ENCODE peak calls at places on chromosomes 3 and 15, in five cellular contexts. One of them, this sample, is unnamed.
A peak's percentile ranks its signal among the peaks of the same experiment; 100 is the strongest.

GRCh38 chr15:33206366-33206765 is 11.9 kb upstream of the FMN1 start:
- DNase-seq in left lung: no peak
- DNase-seq in CD8-positive, alpha-beta T cell: no peak
- DNase-seq in thyroid gland: no peak
- DNase-seq in Panc1: no peak
- DNase-seq in this sample: no peak

GRCh38 chr15:60933914-60934885 is 294.9 kb downstream of the RORA start:
- DNase-seq in left lung: no peak
- DNase-seq in CD8-positive, alpha-beta T cell: no peak
- DNase-seq in thyroid gland: no peak
- DNase-seq in Panc1: no peak
- DNase-seq in this sample: no peak

GRCh38 chr3:59809750-59810444 is 760.1 kb upstream of the CFAP20DC start:
- DNase-seq in left lung: no peak
- DNase-seq in CD8-positive, alpha-beta T cell: no peak
- DNase-seq in thyroid gland: no peak
- DNase-seq in Panc1: no peak
- DNase-seq in this sample: no peak

GRCh38 chr3:194251891-194252560 is 99.1 kb downstream of the CPN2 start:
- DNase-seq in left lung: no peak
- DNase-seq in CD8-positive, alpha-beta T cell: no peak
- DNase-seq in thyroid gland: peak; percentile 83
- DNase-seq in Panc1: no peak
- DNase-seq in this sample: no peak

GRCh38 chr15:57647071-57647790 is 55.5 kb downstream of the MYZAP start:
- DNase-seq in left lung: no peak
- DNase-seq in CD8-positive, alpha-beta T cell: no peak
- DNase-seq in thyroid gland: no peak
- DNase-seq in Panc1: no peak
- DNase-seq in this sample: no peak

GRCh38 chr3:186121968-186122367 is 13.1 kb upstream of the ETV5 start:
- DNase-seq in left lung: no peak
- DNase-seq in CD8-positive, alpha-beta T cell: no peak
- DNase-seq in thyroid gland: peak; percentile 8
- DNase-seq in Panc1: no peak
- DNase-seq in this sample: no peak

GRCh38 chr3:63864008-63864871 is 573 bp downstream of the ATXN7 start:
- DNase-seq in left lung: peak; percentile 88
- DNase-seq in CD8-positive, alpha-beta T cell: peak; percentile 65
- DNase-seq in thyroid gland: peak; percentile 38
- DNase-seq in Panc1: no peak
- DNase-seq in this sample: no peak

GRCh38 chr3:141963301-141963700 is 86.9 kb downstream of the ATP1B3 start:
- DNase-seq in left lung: no peak
- DNase-seq in CD8-positive, alpha-beta T cell: no peak
- DNase-seq in thyroid gland: no peak
- DNase-seq in Panc1: no peak
- DNase-seq in this sample: peak; percentile 26

GRCh38 chr15:80841537-80841936 is 62.4 kb downstream of the CEMIP start:
- DNase-seq in left lung: no peak
- DNase-seq in CD8-positive, alpha-beta T cell: no peak
- DNase-seq in thyroid gland: no peak
- DNase-seq in Panc1: no peak
- DNase-seq in this sample: no peak

GRCh38 chr3:16884748-16885587 is at the start of gene PLCL2:
- DNase-seq in left lung: peak; percentile 92
- DNase-seq in CD8-positive, alpha-beta T cell: peak; percentile 86
- DNase-seq in thyroid gland: peak; percentile 35
- DNase-seq in Panc1: no peak
- DNase-seq in this sample: no peak

GRCh38 chr15:99431661-99432091 is 134.1 kb upstream of the MEF2A start:
- DNase-seq in left lung: peak; percentile 67
- DNase-seq in CD8-positive, alpha-beta T cell: no peak
- DNase-seq in thyroid gland: no peak
- DNase-seq in Panc1: no peak
- DNase-seq in this sample: no peak

GRCh38 chr3:186128158-186128557 is 19.3 kb upstream of the ETV5 start:
- DNase-seq in left lung: no peak
- DNase-seq in CD8-positive, alpha-beta T cell: no peak
- DNase-seq in thyroid gland: no peak
- DNase-seq in Panc1: no peak
- DNase-seq in this sample: no peak

DNA sequence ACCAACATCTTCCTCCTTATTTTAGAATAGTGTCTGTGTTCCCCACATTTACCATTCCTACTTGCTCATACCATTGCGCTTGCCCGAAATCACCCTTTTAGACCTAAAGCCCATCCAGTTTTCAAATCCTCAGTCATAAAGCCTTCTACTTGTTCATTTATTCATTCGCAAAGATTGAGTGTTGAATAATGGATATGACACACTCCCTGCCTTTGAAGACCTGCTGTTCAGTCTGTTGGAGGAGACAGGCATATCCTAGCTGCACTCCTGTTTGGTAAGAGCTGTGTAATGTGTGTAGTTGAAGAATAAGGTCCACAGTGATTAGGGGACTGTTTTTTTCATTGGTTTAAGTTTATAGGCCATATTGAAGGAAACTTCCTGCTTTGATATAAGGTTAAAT is 1.7 kb downstream of the CNOT10 start:
- DNase-seq in left lung: no peak
- DNase-seq in CD8-positive, alpha-beta T cell: no peak
- DNase-seq in thyroid gland: no peak
- DNase-seq in Panc1: no peak
- DNase-seq in this sample: no peak
- H3K36me3 ChIP-seq in left lung: no peaks in the 10 kb centered on the region
- H3K36me3 ChIP-seq in CD8-positive, alpha-beta T cell: no peaks in the 10 kb centered on the region
- H3K36me3 ChIP-seq in thyroid gland: no peaks in the 10 kb centered on the region
- H3K36me3 ChIP-seq in Panc1: no peaks in the 10 kb centered on the region
- H3K36me3 ChIP-seq in this sample: no peaks in the 10 kb centered on the region

GRCh38 chr3:40022267-40022827 is 212.9 kb downstream of the MYRIP start:
- DNase-seq in left lung: no peak
- DNase-seq in CD8-positive, alpha-beta T cell: no peak
- DNase-seq in thyroid gland: no peak
- DNase-seq in Panc1: no peak
- DNase-seq in this sample: no peak

GRCh38 chr3:40018369-40018768 is 209.0 kb downstream of the MYRIP start:
- DNase-seq in left lung: no peak
- DNase-seq in CD8-positive, alpha-beta T cell: no peak
- DNase-seq in thyroid gland: no peak
- DNase-seq in Panc1: no peak
- DNase-seq in this sample: no peak

GRCh38 chr3:40019371-40019770 is 210.0 kb downstream of the MYRIP start:
- DNase-seq in left lung: no peak
- DNase-seq in CD8-positive, alpha-beta T cell: no peak
- DNase-seq in thyroid gland: no peak
- DNase-seq in Panc1: no peak
- DNase-seq in this sample: no peak

GRCh38 chr3:40021338-40021737 is 211.9 kb downstream of the MYRIP start:
- DNase-seq in left lung: no peak
- DNase-seq in CD8-positive, alpha-beta T cell: no peak
- DNase-seq in thyroid gland: no peak
- DNase-seq in Panc1: no peak
- DNase-seq in this sample: no peak

GRCh38 chr3:40020689-40021088 is 211.3 kb downstream of the MYRIP start:
- DNase-seq in left lung: no peak
- DNase-seq in CD8-positive, alpha-beta T cell: no peak
- DNase-seq in thyroid gland: no peak
- DNase-seq in Panc1: no peak
- DNase-seq in this sample: no peak
- H3K36me3 ChIP-seq in left lung: no peaks in the 10 kb centered on the region
- H3K36me3 ChIP-seq in CD8-positive, alpha-beta T cell: no peaks in the 10 kb centered on the region
- H3K36me3 ChIP-seq in thyroid gland: no peaks in the 10 kb centered on the region
- H3K36me3 ChIP-seq in Panc1: no peaks in the 10 kb centered on the region
- H3K36me3 ChIP-seq in this sample: no peaks in the 10 kb centered on the region

GRCh38 chr3:37287776-37288175 is 113.4 kb upstream of the LRRFIP2 start:
- DNase-seq in left lung: no peak
- DNase-seq in CD8-positive, alpha-beta T cell: no peak
- DNase-seq in thyroid gland: no peak
- DNase-seq in Panc1: no peak
- DNase-seq in this sample: no peak

GRCh38 chr3:37290551-37290950 is 116.2 kb upstream of the LRRFIP2 start:
- DNase-seq in left lung: no peak
- DNase-seq in CD8-positive, alpha-beta T cell: no peak
- DNase-seq in thyroid gland: no peak
- DNase-seq in Panc1: no peak
- DNase-seq in this sample: no peak

GRCh38 chr3:37295925-37296324 is 121.5 kb upstream of the LRRFIP2 start:
- DNase-seq in left lung: no peak
- DNase-seq in CD8-positive, alpha-beta T cell: no peak
- DNase-seq in thyroid gland: no peak
- DNase-seq in Panc1: no peak
- DNase-seq in this sample: no peak

GRCh38 chr3:37293646-37294045 is 119.3 kb upstream of the LRRFIP2 start:
- DNase-seq in left lung: no peak
- DNase-seq in CD8-positive, alpha-beta T cell: no peak
- DNase-seq in thyroid gland: no peak
- DNase-seq in Panc1: no peak
- DNase-seq in this sample: no peak

GRCh38 chr3:37291275-37291700 is 116.9 kb upstream of the LRRFIP2 start:
- DNase-seq in left lung: no peak
- DNase-seq in CD8-positive, alpha-beta T cell: no peak
- DNase-seq in thyroid gland: no peak
- DNase-seq in Panc1: peak; percentile 22
- DNase-seq in this sample: no peak
- H3K36me3 ChIP-seq in left lung: peaks cover 70% of the 10 kb centered on the region
- H3K36me3 ChIP-seq in CD8-positive, alpha-beta T cell: peaks cover 15% of the 10 kb centered on the region
- H3K36me3 ChIP-seq in thyroid gland: peaks cover 15% of the 10 kb centered on the region
- H3K36me3 ChIP-seq in Panc1: peaks cover 7% of the 10 kb centered on the region
- H3K36me3 ChIP-seq in this sample: peaks cover 45% of the 10 kb centered on the region

GRCh38 chr15:75704263-75704615 is 8.4 kb downstream of the CSPG4 start:
- DNase-seq in left lung: no peak
- DNase-seq in CD8-positive, alpha-beta T cell: no peak
- DNase-seq in thyroid gland: no peak
- DNase-seq in Panc1: no peak
- DNase-seq in this sample: no peak
- H3K36me3 ChIP-seq in left lung: no peaks in the 10 kb centered on the region
- H3K36me3 ChIP-seq in CD8-positive, alpha-beta T cell: no peaks in the 10 kb centered on the region
- H3K36me3 ChIP-seq in thyroid gland: no peaks in the 10 kb centered on the region
- H3K36me3 ChIP-seq in Panc1: no peaks in the 10 kb centered on the region
- H3K36me3 ChIP-seq in this sample: no peaks in the 10 kb centered on the region

GRCh38 chr3:132509506-132509905 is 87.6 kb upstream of the ACKR4 start:
- DNase-seq in left lung: no peak
- DNase-seq in CD8-positive, alpha-beta T cell: no peak
- DNase-seq in thyroid gland: no peak
- DNase-seq in Panc1: no peak
- DNase-seq in this sample: no peak
- H3K36me3 ChIP-seq in left lung: peaks cover 93% of the 10 kb centered on the region
- H3K36me3 ChIP-seq in CD8-positive, alpha-beta T cell: peaks cover 17% of the 10 kb centered on the region
- H3K36me3 ChIP-seq in thyroid gland: peaks cover 39% of the 10 kb centered on the region
- H3K36me3 ChIP-seq in Panc1: peaks cover 65% of the 10 kb centered on the region
- H3K36me3 ChIP-seq in this sample: peaks cover 60% of the 10 kb centered on the region

DNA sequence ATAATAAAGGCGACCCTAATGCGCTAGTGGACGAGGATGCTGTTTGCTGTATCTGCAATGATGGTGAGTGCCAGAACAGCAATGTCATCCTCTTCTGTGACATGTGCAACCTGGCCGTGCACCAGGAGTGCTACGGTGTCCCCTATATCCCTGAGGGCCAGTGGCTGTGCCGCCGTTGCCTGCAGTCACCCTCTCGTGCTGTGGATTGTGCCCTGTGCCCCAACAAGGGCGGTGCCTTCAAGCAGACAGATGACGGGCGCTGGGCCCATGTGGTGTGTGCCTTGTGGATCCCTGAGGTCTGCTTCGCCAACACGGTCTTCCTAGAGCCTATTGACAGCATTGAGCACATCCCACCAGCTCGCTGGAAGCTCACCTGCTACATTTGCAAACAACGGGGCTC is 7.6 kb downstream of the BRPF1 start:
- DNase-seq in left lung: no peak
- DNase-seq in CD8-positive, alpha-beta T cell: no peak
- DNase-seq in thyroid gland: no peak
- DNase-seq in Panc1: no peak
- DNase-seq in this sample: no peak
- H3K36me3 ChIP-seq in left lung: peaks cover 100% of the 10 kb centered on the region
- H3K36me3 ChIP-seq in CD8-positive, alpha-beta T cell: peaks cover 68% of the 10 kb centered on the region
- H3K36me3 ChIP-seq in thyroid gland: peaks cover 78% of the 10 kb centered on the region
- H3K36me3 ChIP-seq in Panc1: peaks cover 5% of the 10 kb centered on the region
- H3K36me3 ChIP-seq in this sample: peaks cover 84% of the 10 kb centered on the region

GRCh38 chr3:184174646-184175492 is at the start of gene AP2M1:
- DNase-seq in left lung: peak; percentile 99
- DNase-seq in CD8-positive, alpha-beta T cell: peak; percentile 98
- DNase-seq in thyroid gland: peak; percentile 99
- DNase-seq in Panc1: peak; percentile 94
- DNase-seq in this sample: peak; percentile 99

GRCh38 chr3:184172681-184173373 is 1.8 kb upstream of the AP2M1 start:
- DNase-seq in left lung: no peak
- DNase-seq in CD8-positive, alpha-beta T cell: no peak
- DNase-seq in thyroid gland: no peak
- DNase-seq in Panc1: no peak
- DNase-seq in this sample: no peak

GRCh38 chr3:184173374-184173722 is 1.3 kb upstream of the AP2M1 start:
- DNase-seq in left lung: no peak
- DNase-seq in CD8-positive, alpha-beta T cell: no peak
- DNase-seq in thyroid gland: no peak
- DNase-seq in Panc1: no peak
- DNase-seq in this sample: no peak

GRCh38 chr3:184175506-184175905 is 851 bp downstream of the AP2M1 start:
- DNase-seq in left lung: no peak
- DNase-seq in CD8-positive, alpha-beta T cell: no peak
- DNase-seq in thyroid gland: no peak
- DNase-seq in Panc1: no peak
- DNase-seq in this sample: no peak

DNA sequence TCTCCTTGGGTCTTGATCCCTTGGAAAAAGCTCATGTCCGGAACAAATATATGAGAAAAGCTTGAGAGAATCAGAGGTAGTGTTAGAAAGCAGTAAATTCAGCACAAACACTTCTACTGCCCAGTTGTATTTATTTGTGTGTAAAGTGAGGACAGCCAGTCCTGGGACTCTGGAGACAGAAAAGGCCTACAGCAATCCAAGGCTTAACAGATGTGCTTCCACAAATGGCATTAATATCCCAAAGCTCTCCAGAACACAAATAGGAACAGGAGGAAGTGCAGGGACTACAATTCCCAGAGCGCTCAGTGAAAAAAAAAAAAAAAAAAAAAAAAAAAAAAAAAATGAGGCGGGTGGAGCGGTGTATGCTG is 393 bp upstream of the AP2M1 start:
- DNase-seq in left lung: no peak
- DNase-seq in CD8-positive, alpha-beta T cell: no peak
- DNase-seq in thyroid gland: no peak
- DNase-seq in Panc1: no peak
- DNase-seq in this sample: no peak
- H3K36me3 ChIP-seq in left lung: peaks cover 58% of the 10 kb centered on the region
- H3K36me3 ChIP-seq in CD8-positive, alpha-beta T cell: peaks cover 21% of the 10 kb centered on the region
- H3K36me3 ChIP-seq in thyroid gland: peaks cover 28% of the 10 kb centered on the region
- H3K36me3 ChIP-seq in Panc1: peaks cover 8% of the 10 kb centered on the region
- H3K36me3 ChIP-seq in this sample: peaks cover 53% of the 10 kb centered on the region